ENCODE peak calls at places on chromosomes 1 and 21, in seven cellular contexts. U, N, X, Q, A, D and K are unnamed samples.

GRCh38 chr1:167689569-167689925 is 32.2 kb upstream of the MPZL1 start:
- DNase-seq in X (no peak), N (no peak), U (peak), Q (no peak), D (no peak), A (no peak), K (no peak)

GRCh38 chr1:42943166-42943565 is 15.5 kb downstream of the SLC2A1 start:
- DNase-seq in N (peak), U (peak), Q (no peak), A (no peak), X (peak), D (peak), K (peak)

GRCh38 chr1:153648000-153648643 is 10.4 kb upstream of the SNAPIN start:
- DNase-seq in A (no peak), X (peak), Q (no peak), D (no peak), U (no peak), N (no peak), K (no peak)

GRCh38 chr1:153922076-153922837 is 515 bp downstream of the GATAD2B start:
- DNase-seq in D (no peak), U (peak), N (no peak), X (peak), Q (peak), A (peak), K (no peak)

GRCh38 chr1:78490861-78491310 is at the start of gene PTGFR:
- DNase-seq in X (peak), D (no peak), Q (peak), N (peak), A (no peak), U (peak), K (no peak)

GRCh38 chr1:235708390-235708962 is 58.9 kb upstream of the GNG4 start:
- DNase-seq in N (no peak), U (peak), Q (peak), D (peak), X (no peak), A (no peak), K (no peak)

GRCh38 chr1:89954401-89954800 is 40.5 kb upstream of the ZNF326 start:
- DNase-seq in Q (no peak), A (no peak), D (no peak), U (peak), N (no peak), X (no peak), K (no peak)

GRCh38 chr21:33644383-33645074 is 2.2 kb downstream of the ITSN1 start:
- DNase-seq in D (no peak), N (no peak), X (no peak), A (no peak), Q (peak), U (no peak), K (peak)

GRCh38 chr1:183884512-183884911 is 79.6 kb downstream of the RGL1 start:
- DNase-seq in D (no peak), A (no peak), N (no peak), X (no peak), U (no peak), Q (no peak), K (no peak)

GRCh38 chr1:201026234-201026633 is 2.7 kb upstream of the KIF21B start:
- DNase-seq in X (peak), A (no peak), N (no peak), Q (no peak), D (no peak), U (peak), K (no peak)

GRCh38 chr1:39652105-39652504 is 12.7 kb upstream of the HEYL start:
- DNase-seq in A (no peak), U (no peak), N (peak), X (peak), Q (no peak), D (no peak), K (no peak)

GRCh38 chr1:65812065-65812464 is 19.4 kb downstream of the PDE4B start:
- DNase-seq in D (no peak), X (no peak), Q (peak), N (peak), A (peak), U (peak), K (no peak)

GRCh38 chr1:181028241-181029014 is 5.4 kb upstream of the MR1 start:
- DNase-seq in U (no peak), D (no peak), X (no peak), Q (no peak), A (no peak), N (no peak), K (no peak)

GRCh38 chr21:34933609-34934345 is 115.3 kb downstream of the RUNX1 start:
- DNase-seq in Q (no peak), A (no peak), U (peak), X (no peak), D (no peak), N (no peak), K (no peak)

GRCh38 chr1:236480758-236481436 is 42.9 kb upstream of the LGALS8 start:
- DNase-seq in A (no peak), X (no peak), U (no peak), N (no peak), D (no peak), Q (no peak), K (no peak)

GRCh38 chr21:31647650-31648049 is 11.8 kb upstream of the SOD1 start:
- DNase-seq in X (no peak), U (no peak), D (no peak), A (no peak), Q (no peak), N (no peak), K (no peak)

GRCh38 chr21:16976132-16976666 is 536.6 kb upstream of the CXADR start:
- DNase-seq in A (no peak), X (no peak), U (no peak), N (no peak), D (no peak), Q (no peak), K (no peak)

GRCh38 chr1:41678141-41678878 is 193.8 kb upstream of the EDN2 start:
- DNase-seq in N (peak), U (peak), X (no peak), D (no peak), Q (peak), A (no peak), K (peak)

GRCh38 chr1:11527541-11528452 is 48.8 kb downstream of the DISP3 start:
- DNase-seq in N (no peak), U (no peak), Q (no peak), D (no peak), X (peak), A (no peak), K (peak)

GRCh38 chr1:202952818-202953217 is 5.3 kb downstream of the ADIPOR1 start:
- DNase-seq in N (peak), X (no peak), U (peak), D (no peak), A (no peak), Q (peak), K (peak)

GRCh38 chr1:240312872-240313271 is 221.2 kb downstream of the FMN2 start:
- DNase-seq in Q (peak), N (no peak), U (peak), D (peak), X (no peak), A (no peak), K (no peak)

GRCh38 chr1:26378088-26378878 is 5.7 kb upstream of the ZNF683 start:
- DNase-seq in N (peak), D (peak), Q (peak), U (peak), A (peak), X (peak), K (peak)

GRCh38 chr1:8435569-8436071 is 117.7 kb downstream of the SLC45A1 start:
- DNase-seq in N (no peak), Q (no peak), X (no peak), D (no peak), U (no peak), A (no peak), K (no peak)

GRCh38 chr1:47424336-47424982 is 8.4 kb downstream of the FOXE3 start:
- DNase-seq in A (no peak), D (peak), N (no peak), Q (peak), X (no peak), U (peak), K (no peak)

GRCh38 chr1:46096269-46097148 is 35.9 kb downstream of the PIK3R3 start:
- DNase-seq in Q (no peak), N (no peak), D (no peak), X (no peak), A (no peak), U (no peak), K (no peak)